ENCODE peak calls at places on chromosomes 6 and 20, in six cellular contexts. C, N, E, M, I and G are unnamed samples.

GRCh38 chr6:144471986-144472385 is 186.9 kb downstream of the UTRN start:
- DNase-seq in C (no peak), N (no peak), E (no peak), M (no peak), I (no peak), G (no peak)

GRCh38 chr6:132227937-132228336 is 173.3 kb downstream of the MOXD1 start:
- DNase-seq in C (no peak), N (no peak), E (peak), M (no peak), I (no peak), G (peak)

GRCh38 chr6:83126807-83127206 is 59.3 kb downstream of the DOP1A start:
- DNase-seq in C (no peak), N (no peak), E (no peak), M (no peak), I (no peak), G (no peak)

GRCh38 chr6:10719386-10720228 is 3.3 kb upstream of the TMEM14C start:
- DNase-seq in C (no peak), N (no peak), E (peak), M (peak), I (no peak), G (no peak)

GRCh38 chr20:9392892-9393857 is 121.2 kb upstream of the LAMP5 start:
- DNase-seq in C (peak), N (peak), E (peak), M (peak), I (no peak), G (no peak)

GRCh38 chr6:32184084-32184640 is at the start of gene AGER:
- DNase-seq in C (no peak), N (no peak), E (no peak), M (no peak), I (no peak), G (no peak)

GRCh38 chr6:24339932-24340331 is 17.9 kb downstream of the DCDC2 start:
- DNase-seq in C (no peak), N (peak), E (no peak), M (no peak), I (no peak), G (no peak)

GRCh38 chr20:10640897-10641296 is 32.9 kb downstream of the JAG1 start:
- DNase-seq in C (no peak), N (no peak), E (no peak), M (no peak), I (no peak), G (no peak)

GRCh38 chr6:112037783-112038216 is 16.1 kb upstream of the CCN6 start:
- DNase-seq in C (peak), N (peak), E (peak), M (peak), I (no peak), G (peak)

GRCh38 chr20:454951-455350 is 7.4 kb downstream of the TBC1D20 start:
- DNase-seq in C (no peak), N (no peak), E (no peak), M (no peak), I (no peak), G (no peak)

GRCh38 chr6:131949909-131950766 is 1.0 kb downstream of the CCN2 start:
- DNase-seq in C (peak), N (peak), E (peak), M (peak), I (peak), G (peak)

GRCh38 chr20:8144282-8145245 is 12.5 kb downstream of the PLCB1 start:
- DNase-seq in C (no peak), N (no peak), E (peak), M (no peak), I (no peak), G (peak)

GRCh38 chr20:38146628-38147027 is 18.4 kb downstream of the TGM2 start:
- DNase-seq in C (no peak), N (no peak), E (no peak), M (no peak), I (no peak), G (no peak)

GRCh38 chr20:46357030-46357514 is 48.8 kb upstream of the CDH22 start:
- DNase-seq in C (no peak), N (no peak), E (no peak), M (no peak), I (no peak), G (no peak)

GRCh38 chr6:131755597-131755996 is 44.8 kb upstream of the CTAGE9 start:
- DNase-seq in C (no peak), N (no peak), E (peak), M (no peak), I (peak), G (peak)

GRCh38 chr6:118680452-118681095 is 29.2 kb upstream of the CEP85L start:
- DNase-seq in C (no peak), N (no peak), E (no peak), M (no peak), I (no peak), G (no peak)

GRCh38 chr6:39565948-39566347 is 159.3 kb downstream of the KIF6 start:
- DNase-seq in C (no peak), N (no peak), E (no peak), M (no peak), I (no peak), G (no peak)

GRCh38 chr20:58366016-58366415 is 23.0 kb upstream of the VAPB start:
- DNase-seq in C (no peak), N (no peak), E (no peak), M (no peak), I (no peak), G (no peak)

GRCh38 chr20:58362970-58363369 is 26.1 kb upstream of the VAPB start:
- DNase-seq in C (no peak), N (no peak), E (no peak), M (no peak), I (no peak), G (no peak)

GRCh38 chr20:58361549-58361948 is 27.5 kb upstream of the VAPB start:
- DNase-seq in C (no peak), N (no peak), E (peak), M (no peak), I (peak), G (peak)

GRCh38 chr20:58359441-58359840 is 29.6 kb upstream of the VAPB start:
- DNase-seq in C (no peak), N (no peak), E (peak), M (no peak), I (no peak), G (no peak)

GRCh38 chr20:58362117-58362516 is 26.9 kb upstream of the VAPB start:
- DNase-seq in C (no peak), N (no peak), E (no peak), M (no peak), I (no peak), G (no peak)
- H3K4me3 ChIP-seq in C (no peak), N (no peak), E (no peak), M (no peak), I (no peak), G (no peak)

GRCh38 chr6:169158750-169159149 is 94.9 kb downstream of the THBS2 start:
- DNase-seq in C (no peak), N (no peak), E (peak), M (no peak), I (no peak), G (no peak)
- TF ChIP-seq CTCF in C (no peak), N (no peak), E (no peak), M (no peak), I (no peak), G (peak)

GRCh38 chr6:33577106-33577535 is 3.0 kb downstream of the BAK1 start:
- DNase-seq in C (peak), N (peak), E (no peak), M (peak), I (no peak), G (no peak)
- H3K4me3 ChIP-seq in C (no peak), N (no peak), E (no peak), M (peak), I (no peak), G (no peak)

GRCh38 chr6:56891754-56892153 is 63.2 kb upstream of the BEND6 start:
- DNase-seq in C (no peak), N (no peak), E (no peak), M (no peak), I (no peak), G (no peak)
- TF ChIP-seq CTCF in C (no peak), N (no peak), E (no peak), M (no peak), I (peak), G (peak)

GRCh38 chr20:25056601-25057233 is 1.2 kb downstream of the ACSS1 start:
- DNase-seq in C (no peak), N (no peak), E (no peak), M (no peak), I (no peak), G (no peak)
- H3K4me3 ChIP-seq in C (peak), N (peak), E (peak), M (peak), I (peak), G (peak)

GRCh38 chr6:128162423-128162822 is 261.6 kb upstream of the THEMIS start:
- DNase-seq in C (no peak), N (no peak), E (no peak), M (no peak), I (no peak), G (no peak)

GRCh38 chr6:128171182-128171581 is 270.3 kb upstream of the THEMIS start:
- DNase-seq in C (no peak), N (no peak), E (no peak), M (no peak), I (no peak), G (no peak)

GRCh38 chr6:128164254-128164653 is 263.4 kb upstream of the THEMIS start:
- DNase-seq in C (no peak), N (no peak), E (no peak), M (no peak), I (no peak), G (no peak)

GRCh38 chr6:128168244-128168643 is 267.4 kb upstream of the THEMIS start:
- DNase-seq in C (no peak), N (peak), E (no peak), M (no peak), I (no peak), G (no peak)

DNA sequence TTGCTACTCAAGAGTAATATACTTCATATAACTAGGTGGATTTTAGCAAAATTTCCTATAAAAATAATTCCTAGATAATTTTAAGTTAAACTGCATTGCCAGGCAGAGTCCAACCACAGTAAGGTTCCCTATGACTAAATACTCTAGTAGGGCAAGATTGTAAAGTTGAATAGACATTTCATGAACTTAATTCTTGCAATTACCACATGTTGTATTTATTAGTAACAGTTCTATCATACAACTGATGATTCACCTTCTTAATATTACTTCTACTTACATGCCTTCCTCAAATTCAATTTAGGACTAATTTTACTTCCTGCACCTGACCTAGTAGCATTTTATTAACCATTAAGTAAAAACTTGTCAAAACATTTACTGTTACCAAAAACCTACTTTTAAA is 266.7 kb upstream of the THEMIS start:
- DNase-seq in C (no peak), N (peak), E (no peak), M (no peak), I (no peak), G (no peak)
- TF ChIP-seq CTCF in C (no peak), N (no peak), E (no peak), M (no peak), I (no peak), G (no peak)

GRCh38 chr6:168331058-168331457 is 11.5 kb upstream of the DACT2 start:
- DNase-seq in C (no peak), N (no peak), E (no peak), M (no peak), I (no peak), G (no peak)

GRCh38 chr6:168333471-168333870 is 13.9 kb upstream of the DACT2 start:
- DNase-seq in C (no peak), N (no peak), E (no peak), M (peak), I (no peak), G (no peak)

GRCh38 chr6:168333039-168333438 is 13.5 kb upstream of the DACT2 start:
- DNase-seq in C (no peak), N (no peak), E (no peak), M (peak), I (no peak), G (no peak)

GRCh38 chr6:168330403-168330802 is 10.8 kb upstream of the DACT2 start:
- DNase-seq in C (no peak), N (no peak), E (no peak), M (no peak), I (no peak), G (no peak)

GRCh38 chr6:168332020-168332419 is 12.4 kb upstream of the DACT2 start:
- DNase-seq in C (no peak), N (no peak), E (no peak), M (peak), I (no peak), G (no peak)
- H3K4me3 ChIP-seq in C (no peak), N (no peak), E (no peak), M (no peak), I (no peak), G (no peak)

GRCh38 chr6:49915035-49915434 is 48.7 kb upstream of the CRISP1 start:
- DNase-seq in C (no peak), N (peak), E (no peak), M (no peak), I (no peak), G (no peak)
- TF ChIP-seq CTCF in C (no peak), N (peak), E (no peak), M (no peak), I (no peak), G (no peak)

GRCh38 chr6:30744054-30744805 is at the start of gene IER3:
- DNase-seq in C (no peak), N (peak), E (peak), M (peak), I (no peak), G (peak)
- H3K4me3 ChIP-seq in C (peak), N (peak), E (peak), M (peak), I (peak), G (peak)

DNA sequence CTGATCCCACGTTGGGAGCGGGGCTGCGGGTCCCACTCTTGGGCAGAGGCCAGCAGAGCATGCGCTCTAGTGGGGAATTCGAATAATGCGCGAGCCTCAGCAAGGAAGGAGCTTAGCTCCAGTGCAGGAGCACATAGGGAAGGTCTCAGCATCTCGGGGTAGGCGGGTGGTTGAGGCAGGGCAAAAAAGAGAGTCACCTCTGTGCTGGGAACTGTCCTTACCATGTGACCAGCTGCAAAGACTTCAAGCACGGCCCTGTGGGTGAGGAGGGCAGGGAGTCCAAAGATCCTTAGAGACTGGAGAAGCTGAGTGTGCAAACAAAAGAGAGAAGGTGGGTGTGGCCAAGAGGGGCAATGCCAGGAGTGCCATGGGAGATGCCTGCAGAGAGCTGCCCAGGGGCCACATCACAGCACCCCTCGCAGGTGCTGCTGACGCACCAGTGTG is 79.2 kb upstream of the CD93 start:
- DNase-seq in C (no peak), N (no peak), E (no peak), M (peak), I (no peak), G (no peak)
- TF ChIP-seq CTCF in C (no peak), N (no peak), E (no peak), M (no peak), I (no peak), G (no peak)